ENCODE peak calls at places on chromosomes 12 and 14, in eight cellular contexts. X, B, O, U, W, R, Y and Q are unnamed samples.

GRCh38 chr14:36955376-36955775 is 217.0 kb downstream of the SLC25A21 start:
- DNase-seq in X (no peak), R (no peak), U (no peak), W (no peak), O (no peak), Y (no peak), B (no peak), Q (no peak)

GRCh38 chr14:75822522-75823288 is 159.1 kb downstream of the TGFB3 start:
- DNase-seq in R (no peak), Y (no peak), U (no peak), X (no peak), W (no peak), B (peak; percentile 70), O (peak; percentile 90), Q (no peak)

GRCh38 chr14:52106853-52107252 is 38.0 kb upstream of the NID2 start:
- DNase-seq in W (no peak), R (no peak), U (no peak), Y (no peak), X (no peak), B (no peak), O (no peak), Q (no peak)

GRCh38 chr12:119178544-119179334 is at the start of gene HSPB8:
- DNase-seq in X (peak; percentile 46), Y (peak; percentile 71), W (no peak), O (peak; percentile 37), U (peak; percentile 99), R (no peak), B (peak; percentile 95), Q (no peak)

GRCh38 chr12:95202691-95203476 is 14.4 kb downstream of the FGD6 start:
- DNase-seq in B (peak; percentile 58), W (no peak), R (no peak), U (no peak), X (no peak), Y (no peak), O (peak; percentile 30), Q (no peak)

GRCh38 chr12:121248611-121249010 is 38.7 kb downstream of the P2RX4 start:
- DNase-seq in R (no peak), Y (no peak), X (no peak), W (no peak), O (no peak), U (no peak), B (no peak), Q (no peak)

GRCh38 chr14:91545946-91546716 is 36.0 kb upstream of the PPP4R3A start:
- DNase-seq in B (no peak), W (no peak), R (no peak), O (peak; percentile 7), U (no peak), Y (no peak), X (no peak), Q (no peak)

GRCh38 chr12:56007892-56008471 is 10.9 kb downstream of the SUOX start:
- DNase-seq in W (no peak), O (peak; percentile 7), U (no peak), R (no peak), X (peak; percentile 24), Y (no peak), B (no peak), Q (no peak)

GRCh38 chr12:112314981-112315380 is 67.2 kb downstream of the HECTD4 start:
- DNase-seq in W (no peak), R (no peak), U (no peak), X (no peak), B (peak; percentile 6), O (peak; percentile 59), Y (no peak), Q (peak; percentile 10)

GRCh38 chr12:56836800-56837663 is 73.9 kb downstream of the HSD17B6 start:
- DNase-seq in W (peak; percentile 6), X (peak; percentile 26), R (no peak), O (peak; percentile 85), B (peak; percentile 58), U (no peak), Y (no peak), Q (peak; percentile 27)

GRCh38 chr12:124392991-124393790 is 98.3 kb downstream of the RFLNA start:
- DNase-seq in R (no peak), O (peak; percentile 50), U (peak; percentile 98), Y (no peak), X (no peak), W (no peak), B (peak; percentile 87), Q (no peak)